ENCODE peak calls at places on chromosomes 5 and 9, in four cellular contexts. E is pancreas, J is aorta, U is suprapubic skin. Q is an unnamed sample. For H3K36me3 and H3K4me1, the result is how much of the 10 kb centered on the place peaks cover.

GRCh38 chr9:72362118-72362531 is 2.9 kb downstream of the ZFAND5 start:
- DNase-seq in U (no peak), J (no peak), E (no peak), Q (no peak)

GRCh38 chr5:1480217-1480616 is 35.0 kb upstream of the SLC6A3 start:
- DNase-seq in J (peak), E (peak), U (no peak), Q (no peak)

GRCh38 chr5:121019112-121019511 is 555.0 kb downstream of the PRR16 start:
- DNase-seq in J (no peak), E (no peak), U (no peak), Q (no peak)

GRCh38 chr5:74626386-74627222 is 13.9 kb downstream of the ENC1 start:
- DNase-seq in J (no peak), E (no peak), U (no peak), Q (no peak)

GRCh38 chr5:69083412-69083811 is 10.4 kb upstream of the SLC30A5 start:
- DNase-seq in E (no peak), U (no peak), J (no peak), Q (no peak)

GRCh38 chr9:3181049-3181953 is 337.4 kb upstream of the PUM3 start:
- DNase-seq in E (peak), J (peak), U (no peak), Q (peak)

GRCh38 chr9:134375430-134376385 is 49.5 kb downstream of the RXRA start:
- DNase-seq in E (no peak), U (no peak), J (peak), Q (no peak)

GRCh38 chr5:132754111-132754510 is 6.9 kb downstream of the CCNI2 start:
- DNase-seq in U (no peak), J (no peak), E (no peak), Q (no peak)

GRCh38 chr9:136920069-136920468 is 24.5 kb downstream of the FBXW5 start:
- DNase-seq in J (no peak), E (peak), U (no peak), Q (no peak)
- H3K36me3 ChIP-seq in J (under half), E (under half), U (half or more), Q (half or more)

GRCh38 chr5:143186623-143187022 is 216.9 kb downstream of the NR3C1 start:
- DNase-seq in E (no peak), J (no peak), U (no peak), Q (no peak)

GRCh38 chr5:143182901-143183820 is 220.3 kb downstream of the NR3C1 start:
- DNase-seq in U (no peak), E (no peak), J (peak), Q (no peak)

GRCh38 chr5:143182106-143182505 is 221.4 kb downstream of the NR3C1 start:
- DNase-seq in U (no peak), E (no peak), J (no peak), Q (no peak)

GRCh38 chr5:143181173-143181572 is 222.3 kb downstream of the NR3C1 start:
- DNase-seq in J (no peak), U (no peak), E (no peak), Q (no peak)

DNA sequence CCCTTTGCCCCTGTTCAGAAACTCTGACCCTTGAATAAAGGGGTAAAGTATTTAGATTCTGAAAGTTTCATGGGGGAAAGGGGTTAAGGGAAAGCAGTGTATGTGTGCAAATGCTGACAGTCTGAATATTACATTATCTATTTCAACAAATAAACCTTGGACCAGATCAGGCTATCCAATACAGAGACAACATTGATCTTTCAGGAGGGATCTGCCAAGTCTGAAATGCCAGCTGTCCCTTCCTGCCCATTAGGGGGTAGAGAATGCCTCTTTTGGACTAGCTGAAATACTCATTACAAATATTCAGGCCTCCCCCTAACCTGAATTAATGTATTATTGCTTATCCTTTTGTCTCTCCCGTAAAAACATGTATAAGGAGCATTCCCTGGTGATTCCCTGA is 219.5 kb downstream of the NR3C1 start:
- DNase-seq in J (no peak), E (no peak), U (no peak), Q (no peak)
- H3K27ac ChIP-seq in J (no peak), E (no peak), U (no peak), Q (no peak)

GRCh38 chr5:135396459-135397055 is 2.5 kb downstream of the MACROH2A1 start:
- DNase-seq in U (no peak), J (no peak), E (no peak), Q (no peak)
- H3K4me1 ChIP-seq in U (half or more), J (under half), E (under half), Q (half or more)

DNA sequence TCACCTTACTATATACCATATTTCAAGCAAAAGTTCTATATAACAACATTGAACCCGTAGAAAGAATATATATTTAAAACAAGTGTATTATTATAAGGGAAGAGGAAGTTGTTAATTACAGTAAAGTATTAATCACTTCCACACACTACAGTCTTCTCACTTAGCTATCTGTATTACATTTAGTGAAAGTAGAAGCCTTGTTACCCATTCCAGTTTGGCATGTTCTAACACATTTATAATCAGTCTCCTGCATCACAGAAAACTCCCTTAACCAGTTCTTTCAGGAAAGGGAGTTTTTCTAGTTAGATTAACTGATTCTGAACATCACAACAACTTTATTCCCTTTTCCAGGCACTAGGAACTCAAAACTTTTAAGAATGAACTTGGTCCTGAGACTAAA is 6.9 kb downstream of the RAB14 start:
- DNase-seq in J (no peak), U (no peak), E (no peak), Q (no peak)
- H3K36me3 ChIP-seq in J (under half), U (under half), E (under half), Q (under half)

DNA sequence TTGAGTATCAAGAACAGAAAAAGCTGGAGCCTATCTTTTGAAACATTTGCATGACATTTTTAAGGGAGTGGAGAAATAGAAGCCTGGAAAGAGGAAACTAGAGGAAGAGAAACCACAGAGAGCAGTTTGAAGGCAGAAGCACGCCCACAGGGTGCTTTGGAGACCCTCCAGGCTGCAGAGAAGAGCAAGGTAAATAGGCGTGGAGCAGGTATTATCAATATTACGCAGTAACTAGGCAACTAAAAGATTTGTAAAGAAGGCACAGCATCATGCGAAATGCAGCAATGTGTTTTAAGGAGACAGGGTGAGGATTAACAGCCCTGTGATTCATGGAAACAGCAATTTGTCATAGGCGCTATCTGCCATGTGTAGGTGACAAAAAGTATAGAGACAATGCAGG is 281.2 kb downstream of the BRINP1 start:
- DNase-seq in J (no peak), U (no peak), E (no peak), Q (no peak)
- H3K27ac ChIP-seq in J (no peak), U (no peak), E (no peak), Q (no peak)

DNA sequence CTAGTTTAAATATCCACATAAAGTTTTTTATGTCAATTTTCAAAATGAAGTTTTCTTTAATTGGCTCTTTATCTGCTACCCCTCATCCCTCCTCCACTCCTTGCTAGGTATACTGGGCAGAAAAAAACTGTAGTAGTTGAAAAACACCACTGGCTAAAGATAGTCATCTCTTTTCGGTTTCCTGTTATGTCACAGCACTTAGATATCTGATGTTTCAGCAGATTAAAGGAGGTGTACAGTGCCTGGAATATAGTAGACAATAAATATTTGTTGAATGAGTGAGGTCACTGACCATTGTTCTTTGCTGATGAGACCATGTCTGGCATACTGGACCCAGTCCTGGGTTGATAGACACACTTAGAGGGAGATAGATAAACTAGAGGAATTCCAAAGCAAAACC is 3.2 kb downstream of the GRPEL2 start:
- DNase-seq in E (no peak), J (no peak), U (no peak), Q (no peak)
- H3K4me1 ChIP-seq in E (under half), J (under half), U (under half), Q (under half)

GRCh38 chr9:105376893-105377292 is 70.9 kb upstream of the FSD1L start:
- DNase-seq in J (no peak), U (no peak), E (no peak), Q (no peak)

GRCh38 chr9:105375323-105375722 is 72.5 kb upstream of the FSD1L start:
- DNase-seq in U (no peak), E (no peak), J (no peak), Q (no peak)

GRCh38 chr9:105369911-105370310 is 77.9 kb upstream of the FSD1L start:
- DNase-seq in E (no peak), U (no peak), J (no peak), Q (no peak)

DNA sequence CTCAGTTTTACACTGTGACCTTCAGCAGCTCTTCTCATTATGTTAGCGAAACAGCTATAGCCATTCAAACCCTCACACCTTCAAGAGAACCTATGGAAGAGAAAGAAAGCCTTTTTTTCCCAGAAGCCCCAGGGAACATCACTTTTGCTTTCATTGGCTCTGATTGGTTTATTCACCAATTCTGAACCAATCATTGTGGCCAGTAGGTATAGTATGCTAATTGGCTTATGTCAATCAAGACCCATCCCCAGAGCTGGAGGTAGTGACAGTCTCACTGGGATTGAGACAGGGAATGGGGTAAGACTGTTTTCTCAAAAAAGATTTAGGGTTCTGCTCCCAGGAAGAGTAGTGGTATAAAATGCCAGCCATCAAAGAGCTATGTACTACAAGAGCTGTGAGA is 74.1 kb upstream of the FSD1L start:
- DNase-seq in E (no peak), J (no peak), U (no peak), Q (no peak)
- H3K36me3 ChIP-seq in E (under half), J (under half), U (under half), Q (under half)

DNA sequence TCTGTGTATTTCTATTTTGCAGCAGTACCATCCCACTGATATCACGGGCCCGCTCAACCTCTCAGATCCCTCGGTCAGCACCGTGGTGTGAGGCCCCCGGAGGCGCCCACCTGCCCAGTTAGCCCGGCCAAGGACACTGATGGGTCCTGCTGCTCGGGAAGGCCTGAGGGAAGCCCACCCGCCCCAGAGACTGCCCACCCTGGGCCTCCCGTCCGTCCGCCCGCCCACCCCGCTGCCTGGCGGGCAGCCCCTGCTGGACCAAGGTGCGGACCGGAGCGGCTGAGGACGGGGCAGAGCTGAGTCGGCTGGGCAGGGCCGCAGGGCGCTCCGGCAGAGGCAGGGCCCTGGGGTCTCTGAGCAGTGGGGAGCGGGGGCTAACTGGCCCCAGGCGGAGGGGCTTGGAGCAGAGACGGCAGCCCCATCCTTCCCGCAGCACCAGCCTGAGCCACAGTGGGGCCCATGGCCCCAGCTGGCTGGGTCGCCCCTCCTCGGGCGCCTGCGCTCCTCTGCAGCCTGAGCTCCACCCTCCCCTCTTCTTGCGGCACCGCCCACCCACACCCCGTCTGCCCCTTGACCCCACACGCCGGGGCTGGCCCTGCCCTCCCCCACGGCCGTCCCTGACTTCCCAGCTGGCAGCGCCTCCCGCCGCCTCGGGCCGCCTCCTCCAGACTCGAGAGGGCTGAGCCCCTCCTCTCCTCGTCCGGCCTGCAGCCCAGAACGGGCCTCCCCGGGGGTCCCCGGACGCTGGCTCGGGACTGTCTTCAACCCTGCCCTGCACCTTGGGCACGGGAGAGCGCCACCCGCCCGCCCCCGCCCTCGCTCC is 1.9 kb downstream of the LRRC26 start:
- DNase-seq in E (no peak), J (no peak), U (no peak), Q (no peak)
- H3K27ac ChIP-seq in E (no peak), J (no peak), U (peak), Q (no peak)